ENCODE peak calls at places on chromosomes 6 and 20, in four cellular contexts. One of them, this sample, is unnamed. For H3K4me1, the result is how much of the 10 kb centered on the place peaks cover.

GRCh38 chr20:60055740-60056139 is 97.5 kb downstream of the CDH26 start:
- DNase-seq in left lung: peak
- DNase-seq in HCT116: no peak
- DNase-seq in upper lobe of right lung: peak
- DNase-seq in this sample: no peak

GRCh38 chr6:137389150-137389664 is 105.0 kb downstream of the OLIG3 start:
- DNase-seq in left lung: peak
- DNase-seq in HCT116: no peak
- DNase-seq in upper lobe of right lung: no peak
- DNase-seq in this sample: no peak

GRCh38 chr6:153595903-153596302 is 443.1 kb upstream of the OPRM1 start:
- DNase-seq in left lung: no peak
- DNase-seq in HCT116: no peak
- DNase-seq in upper lobe of right lung: no peak
- DNase-seq in this sample: no peak

GRCh38 chr6:56072856-56073255 is 174.5 kb downstream of the COL21A1 start:
- DNase-seq in left lung: no peak
- DNase-seq in HCT116: no peak
- DNase-seq in upper lobe of right lung: no peak
- DNase-seq in this sample: no peak

GRCh38 chr20:24559114-24559513 is 89.7 kb downstream of the SYNDIG1 start:
- DNase-seq in left lung: no peak
- DNase-seq in HCT116: no peak
- DNase-seq in upper lobe of right lung: no peak
- DNase-seq in this sample: no peak

GRCh38 chr6:122799916-122800701 is 11.1 kb downstream of the SMPDL3A start:
- DNase-seq in left lung: no peak
- DNase-seq in HCT116: no peak
- DNase-seq in upper lobe of right lung: no peak
- DNase-seq in this sample: no peak

GRCh38 chr20:42204261-42204660 is 586.1 kb upstream of the CHD6 start:
- DNase-seq in left lung: no peak
- DNase-seq in HCT116: no peak
- DNase-seq in upper lobe of right lung: no peak
- DNase-seq in this sample: no peak

GRCh38 chr6:66949191-66949661 is 1242.2 kb upstream of the EYS start:
- DNase-seq in left lung: no peak
- DNase-seq in HCT116: no peak
- DNase-seq in upper lobe of right lung: no peak
- DNase-seq in this sample: no peak

GRCh38 chr6:5438882-5439584 is 177.7 kb downstream of the FARS2 start:
- DNase-seq in left lung: no peak
- DNase-seq in HCT116: no peak
- DNase-seq in upper lobe of right lung: no peak
- DNase-seq in this sample: no peak

GRCh38 chr6:105326838-105327745 is 75.8 kb downstream of the PREP start:
- DNase-seq in left lung: no peak
- DNase-seq in HCT116: peak
- DNase-seq in upper lobe of right lung: no peak
- DNase-seq in this sample: peak

GRCh38 chr20:52275243-52275817 is 83.8 kb upstream of the ZFP64 start:
- DNase-seq in left lung: no peak
- DNase-seq in HCT116: no peak
- DNase-seq in upper lobe of right lung: no peak
- DNase-seq in this sample: no peak

GRCh38 chr20:16581241-16581640 is 8.0 kb upstream of the KIF16B start:
- DNase-seq in left lung: no peak
- DNase-seq in HCT116: no peak
- DNase-seq in upper lobe of right lung: no peak
- DNase-seq in this sample: no peak

GRCh38 chr6:69622924-69623323 is 173.9 kb downstream of the LMBRD1 start:
- DNase-seq in left lung: no peak
- DNase-seq in HCT116: no peak
- DNase-seq in upper lobe of right lung: no peak
- DNase-seq in this sample: no peak

GRCh38 chr6:168086066-168086465 is 7.1 kb upstream of the FRMD1 start:
- DNase-seq in left lung: no peak
- DNase-seq in HCT116: no peak
- DNase-seq in upper lobe of right lung: no peak
- DNase-seq in this sample: no peak

GRCh38 chr20:18360601-18361000 is 72.3 kb downstream of the ZNF133 start:
- DNase-seq in left lung: no peak
- DNase-seq in HCT116: no peak
- DNase-seq in upper lobe of right lung: no peak
- DNase-seq in this sample: no peak

GRCh38 chr6:79170915-79171314 is 63.6 kb downstream of the HMGN3 start:
- DNase-seq in left lung: no peak
- DNase-seq in HCT116: no peak
- DNase-seq in upper lobe of right lung: no peak
- DNase-seq in this sample: no peak

GRCh38 chr6:37134622-37135191 is 35.2 kb upstream of the PIM1 start:
- DNase-seq in left lung: peak
- DNase-seq in HCT116: peak
- DNase-seq in upper lobe of right lung: no peak
- DNase-seq in this sample: no peak

GRCh38 chr6:37942606-37943376 is 123.3 kb downstream of the ZFAND3 start:
- DNase-seq in left lung: no peak
- DNase-seq in HCT116: no peak
- DNase-seq in upper lobe of right lung: no peak
- DNase-seq in this sample: no peak

GRCh38 chr6:169034523-169035167 is 219.0 kb downstream of the THBS2 start:
- DNase-seq in left lung: no peak
- DNase-seq in HCT116: no peak
- DNase-seq in upper lobe of right lung: peak
- DNase-seq in this sample: no peak

GRCh38 chr20:19812056-19812455 is 54.0 kb downstream of the RIN2 start:
- DNase-seq in left lung: no peak
- DNase-seq in HCT116: no peak
- DNase-seq in upper lobe of right lung: no peak
- DNase-seq in this sample: no peak

GRCh38 chr6:17446713-17447112 is 53.3 kb downstream of the CAP2 start:
- DNase-seq in left lung: no peak
- DNase-seq in HCT116: no peak
- DNase-seq in upper lobe of right lung: no peak
- DNase-seq in this sample: no peak

GRCh38 chr6:144219056-144219685 is 66.0 kb upstream of the UTRN start:
- DNase-seq in left lung: no peak
- DNase-seq in HCT116: peak
- DNase-seq in upper lobe of right lung: no peak
- DNase-seq in this sample: no peak

GRCh38 chr20:10510216-10510615 is 75.1 kb downstream of the SLX4IP start:
- DNase-seq in left lung: no peak
- DNase-seq in HCT116: no peak
- DNase-seq in upper lobe of right lung: no peak
- DNase-seq in this sample: no peak

GRCh38 chr20:10367921-10368701 is 65.9 kb downstream of the MKKS start:
- DNase-seq in left lung: no peak
- DNase-seq in HCT116: no peak
- DNase-seq in upper lobe of right lung: no peak
- DNase-seq in this sample: no peak

GRCh38 chr6:107545761-107546160 is 55.8 kb downstream of the SOBP start:
- DNase-seq in left lung: no peak
- DNase-seq in HCT116: no peak
- DNase-seq in upper lobe of right lung: no peak
- DNase-seq in this sample: no peak

GRCh38 chr20:5484926-5485325 is 168.2 kb upstream of the PROKR2 start:
- DNase-seq in left lung: no peak
- DNase-seq in HCT116: no peak
- DNase-seq in upper lobe of right lung: no peak
- DNase-seq in this sample: no peak

GRCh38 chr20:19288636-19289035 is 76.2 kb downstream of the SLC24A3 start:
- DNase-seq in left lung: no peak
- DNase-seq in HCT116: no peak
- DNase-seq in upper lobe of right lung: no peak
- DNase-seq in this sample: no peak

GRCh38 chr20:63596423-63596822 is 22.4 kb upstream of the HELZ2 start:
- DNase-seq in left lung: no peak
- DNase-seq in HCT116: no peak
- DNase-seq in upper lobe of right lung: no peak
- DNase-seq in this sample: peak

GRCh38 chr6:53066059-53066406 is 829 bp downstream of the FBXO9 start:
- DNase-seq in left lung: peak
- DNase-seq in HCT116: no peak
- DNase-seq in upper lobe of right lung: peak
- DNase-seq in this sample: peak

GRCh38 chr20:8309638-8310037 is 177.6 kb downstream of the PLCB1 start:
- DNase-seq in left lung: no peak
- DNase-seq in HCT116: no peak
- DNase-seq in upper lobe of right lung: no peak
- DNase-seq in this sample: no peak

GRCh38 chr6:11718461-11718860 is 60.1 kb downstream of the ADTRP start:
- DNase-seq in left lung: no peak
- DNase-seq in HCT116: no peak
- DNase-seq in upper lobe of right lung: no peak
- DNase-seq in this sample: no peak

GRCh38 chr6:4371207-4371921 is 236.0 kb upstream of the ECI2 start:
- DNase-seq in left lung: no peak
- DNase-seq in HCT116: no peak
- DNase-seq in upper lobe of right lung: no peak
- DNase-seq in this sample: no peak

GRCh38 chr6:34359438-34360158 is 32.9 kb downstream of the NUDT3 start:
- DNase-seq in left lung: no peak
- DNase-seq in HCT116: no peak
- DNase-seq in upper lobe of right lung: no peak
- DNase-seq in this sample: no peak
- H3K4me1 ChIP-seq in left lung: under half
- H3K4me1 ChIP-seq in HCT116: under half
- H3K4me1 ChIP-seq in upper lobe of right lung: under half
- H3K4me1 ChIP-seq in this sample: under half

DNA sequence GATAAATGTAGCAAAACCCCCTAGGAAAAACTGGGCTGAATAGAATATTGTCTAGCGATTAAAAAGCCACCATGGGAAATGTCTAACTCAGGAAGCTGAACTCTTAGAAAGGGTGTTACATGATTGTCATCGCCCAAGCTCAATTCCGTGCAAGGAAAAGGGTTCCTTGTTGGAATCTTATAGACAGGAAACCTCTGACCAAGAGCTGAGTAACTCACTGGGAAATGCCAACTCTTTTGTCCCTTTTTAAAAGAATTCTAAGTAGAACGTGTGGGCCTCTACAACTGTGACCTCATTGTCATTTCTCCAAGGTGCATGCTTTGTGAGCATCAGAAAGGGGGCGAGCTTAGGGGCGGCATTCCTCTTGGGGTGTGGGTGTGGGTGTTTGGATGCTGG is 88.1 kb downstream of the SYNJ2 start:
- DNase-seq in left lung: no peak
- DNase-seq in HCT116: no peak
- DNase-seq in upper lobe of right lung: no peak
- DNase-seq in this sample: no peak
- H3K27ac ChIP-seq in left lung: no peak
- H3K27ac ChIP-seq in HCT116: peak
- H3K27ac ChIP-seq in upper lobe of right lung: no peak
- H3K27ac ChIP-seq in this sample: peak

DNA sequence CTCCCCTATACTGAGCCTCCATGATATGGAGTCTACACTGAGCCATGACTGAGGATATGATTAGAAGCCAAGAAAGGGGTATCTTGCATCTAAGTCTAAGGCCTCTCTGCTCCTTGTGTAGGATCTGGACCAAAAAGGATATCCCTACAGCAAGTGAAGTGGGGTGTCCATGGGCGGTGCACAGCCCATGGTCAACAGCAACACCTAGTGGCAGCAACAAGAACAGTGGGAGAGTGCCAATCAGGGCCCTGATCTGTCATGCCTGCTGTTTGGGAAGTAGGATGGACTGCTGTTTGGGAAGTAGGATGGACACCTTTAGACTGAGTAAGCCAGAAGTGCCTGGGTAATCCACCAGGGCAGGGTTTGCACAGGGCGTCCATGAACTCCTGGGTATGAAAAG is 22.4 kb downstream of the PTGIS start:
- DNase-seq in left lung: no peak
- DNase-seq in HCT116: no peak
- DNase-seq in upper lobe of right lung: no peak
- DNase-seq in this sample: no peak
- TF ChIP-seq CTCF in left lung: no peak
- TF ChIP-seq CTCF in HCT116: peak
- TF ChIP-seq CTCF in upper lobe of right lung: no peak
- TF ChIP-seq CTCF in this sample: no peak

DNA sequence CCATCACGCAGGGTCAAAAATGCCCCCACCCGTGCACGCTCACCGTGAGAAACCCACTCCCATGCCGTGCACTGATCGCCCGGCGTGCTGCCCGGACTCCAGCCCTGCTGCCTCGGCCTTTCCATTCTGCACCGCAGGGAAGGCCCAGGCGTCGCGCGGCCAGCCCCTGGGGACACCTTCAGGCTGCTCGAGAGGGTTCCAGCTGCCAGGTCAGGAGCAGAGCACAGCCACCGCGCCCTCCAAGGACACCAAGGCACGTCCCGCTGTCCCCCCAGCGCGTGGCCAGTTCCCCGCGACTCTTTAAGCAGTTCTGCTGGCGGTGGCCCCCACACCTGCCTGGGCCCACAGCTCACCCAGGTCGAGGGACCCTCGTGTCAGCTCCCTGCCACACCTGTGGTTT is 314.3 kb upstream of the QKI start:
- DNase-seq in left lung: no peak
- DNase-seq in HCT116: no peak
- DNase-seq in upper lobe of right lung: no peak
- DNase-seq in this sample: peak
- H3K4me1 ChIP-seq in left lung: under half
- H3K4me1 ChIP-seq in HCT116: under half
- H3K4me1 ChIP-seq in upper lobe of right lung: under half
- H3K4me1 ChIP-seq in this sample: under half

DNA sequence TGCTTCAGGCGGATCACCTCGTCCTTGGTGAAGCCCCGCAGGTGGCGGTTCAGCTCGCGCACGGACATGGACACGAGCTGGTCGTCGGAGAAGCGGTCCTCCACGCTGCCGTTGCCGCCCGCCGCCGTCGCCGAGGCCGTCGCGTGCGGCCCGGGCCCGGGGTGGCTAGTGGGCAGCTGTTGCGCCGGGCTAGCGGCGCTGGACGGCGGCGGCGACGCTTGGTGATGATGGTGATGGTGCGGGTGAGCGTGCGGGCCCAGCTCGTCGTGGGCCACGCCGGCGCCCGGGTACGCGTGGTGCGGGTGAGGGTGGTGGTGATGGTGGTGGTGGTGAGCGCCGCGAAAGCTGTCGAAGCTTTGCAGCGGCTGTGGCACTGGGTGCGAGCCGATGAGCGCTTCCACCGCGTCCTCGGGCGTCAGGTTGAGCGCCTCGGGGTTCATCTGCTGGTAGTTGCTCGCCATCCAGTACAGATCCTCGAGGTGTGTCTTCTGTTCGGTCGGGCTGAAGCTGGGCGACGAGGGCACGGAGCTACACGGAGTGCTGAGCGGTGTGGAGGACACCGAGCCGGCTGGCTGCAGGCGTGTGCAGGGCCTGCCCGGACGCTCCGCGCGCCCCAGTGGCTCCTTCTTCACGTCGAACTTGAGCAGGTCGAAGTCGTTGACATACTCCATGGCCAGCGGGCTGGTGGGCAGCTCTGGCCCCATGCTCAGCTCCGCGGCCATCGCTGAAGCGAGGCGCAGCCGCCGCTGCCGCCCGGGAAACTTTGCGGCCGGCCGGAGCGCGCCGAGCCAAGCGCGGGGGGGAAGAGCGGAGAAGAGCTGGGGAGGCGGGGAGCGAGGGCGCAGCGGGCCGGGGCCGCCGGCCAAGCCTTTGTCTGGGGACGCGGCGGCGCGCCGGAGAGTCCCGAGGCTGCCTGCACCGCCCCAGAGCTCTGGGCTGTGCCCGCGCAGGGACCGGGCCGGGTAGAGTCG is 622 bp downstream of the MAFB start:
- DNase-seq in left lung: no peak
- DNase-seq in HCT116: no peak
- DNase-seq in upper lobe of right lung: no peak
- DNase-seq in this sample: peak
- H3K27ac ChIP-seq in left lung: peak
- H3K27ac ChIP-seq in HCT116: no peak
- H3K27ac ChIP-seq in upper lobe of right lung: peak
- H3K27ac ChIP-seq in this sample: peak

This sample was measured in pancreas.